ENCODE peak calls at places on chromosomes 4 and X, in nine cellular contexts. T, B, R, W, P, H, V, Q and Z are unnamed samples.

GRCh38 chr4:98685225-98686045 is 27.0 kb upstream of the TSPAN5 start:
- DNase-seq in T (no peak), B (no peak), R (no peak), W (no peak), P (no peak), H (no peak), V (no peak), Q (no peak), Z (no peak)

GRCh38 chr4:5874811-5875465 is 17.9 kb downstream of the CRMP1 start:
- DNase-seq in T (no peak), B (no peak), R (no peak), W (peak), P (no peak), H (no peak), V (peak), Q (no peak), Z (peak)

GRCh38 chrX:115234220-115234557 is 293 bp upstream of the LRCH2 start:
- DNase-seq in T (no peak), B (no peak), R (no peak), W (peak), P (no peak), H (no peak), V (peak), Q (no peak), Z (no peak)

GRCh38 chr4:152965614-152966013 is 29.5 kb downstream of the FHDC1 start:
- DNase-seq in T (no peak), B (no peak), R (no peak), W (no peak), P (no peak), H (no peak), V (no peak), Q (no peak), Z (no peak)

GRCh38 chr4:163693211-163693610 is 198.7 kb downstream of the TMA16 start:
- DNase-seq in T (no peak), B (no peak), R (no peak), W (peak), P (no peak), H (no peak), V (peak), Q (no peak), Z (peak)

GRCh38 chr4:145739840-145740239 is 59.9 kb downstream of the C4orf51 start:
- DNase-seq in T (peak), B (no peak), R (no peak), W (peak), P (peak), H (no peak), V (no peak), Q (no peak), Z (no peak)

GRCh38 chrX:24874604-24875247 is 141.0 kb downstream of the ARX start:
- DNase-seq in T (no peak), B (no peak), R (no peak), W (no peak), P (no peak), H (no peak), V (no peak), Q (no peak), Z (no peak)

GRCh38 chrX:134760671-134761070 is 102.4 kb upstream of the PLAC1 start:
- DNase-seq in T (no peak), B (no peak), R (no peak), W (no peak), P (no peak), H (no peak), V (no peak), Q (no peak), Z (no peak)

GRCh38 chr4:56874166-56874565 is 33.5 kb upstream of the REST start:
- DNase-seq in T (peak), B (no peak), R (no peak), W (no peak), P (no peak), H (no peak), V (no peak), Q (no peak), Z (no peak)

GRCh38 chr4:113170818-113171468 is 121.5 kb downstream of the ANK2 start:
- DNase-seq in T (no peak), B (no peak), R (no peak), W (no peak), P (no peak), H (no peak), V (no peak), Q (no peak), Z (no peak)

GRCh38 chrX:115460565-115460888 is 100.4 kb upstream of the PLS3 start:
- DNase-seq in T (no peak), B (no peak), R (no peak), W (peak), P (no peak), H (no peak), V (peak), Q (no peak), Z (no peak)

GRCh38 chr4:55180980-55181379 is 55.6 kb upstream of the KDR start:
- DNase-seq in T (no peak), B (no peak), R (no peak), W (peak), P (no peak), H (no peak), V (peak), Q (no peak), Z (no peak)

GRCh38 chrX:11059923-11060322 is 51.2 kb upstream of the HCCS start:
- DNase-seq in T (no peak), B (no peak), R (no peak), W (no peak), P (no peak), H (no peak), V (peak), Q (no peak), Z (no peak)

GRCh38 chr4:103904126-103904525 is 184.3 kb upstream of the TACR3 start:
- DNase-seq in T (no peak), B (no peak), R (no peak), W (peak), P (no peak), H (no peak), V (peak), Q (no peak), Z (no peak)

GRCh38 chrX:85611926-85612325 is 232.5 kb upstream of the POF1B start:
- DNase-seq in T (no peak), B (no peak), R (peak), W (peak), P (no peak), H (no peak), V (peak), Q (no peak), Z (no peak)

GRCh38 chr4:174714393-174715211 is 114.4 kb downstream of the GLRA3 start:
- DNase-seq in T (peak), B (peak), R (peak), W (peak), P (peak), H (no peak), V (peak), Q (peak), Z (peak)

GRCh38 chr4:184097240-184097619 is 120.4 kb downstream of the ENPP6 start:
- DNase-seq in T (peak), B (peak), R (no peak), W (no peak), P (no peak), H (peak), V (no peak), Q (peak), Z (no peak)

GRCh38 chr4:87901426-87901825 is 68.7 kb downstream of the MEPE start:
- DNase-seq in T (no peak), B (no peak), R (no peak), W (peak), P (peak), H (no peak), V (peak), Q (no peak), Z (no peak)

GRCh38 chrX:18701621-18702361 is 5.7 kb upstream of the PPEF1 start:
- DNase-seq in T (peak), B (peak), R (no peak), W (peak), P (no peak), H (peak), V (peak), Q (peak), Z (peak)

GRCh38 chrX:140503714-140504351 is 1.0 kb downstream of the SOX3 start:
- DNase-seq in T (no peak), B (no peak), R (no peak), W (peak), P (peak), H (peak), V (peak), Q (peak), Z (no peak)

GRCh38 chrX:4710618-4711433 is 997.4 kb upstream of the PRKX start:
- DNase-seq in T (no peak), B (no peak), R (no peak), W (no peak), P (peak), H (no peak), V (peak), Q (peak), Z (no peak)

GRCh38 chr4:151481813-151482212 is 72.8 kb downstream of the FHIP1A start:
- DNase-seq in T (no peak), B (no peak), R (no peak), W (no peak), P (no peak), H (no peak), V (no peak), Q (no peak), Z (no peak)

GRCh38 chrX:77597090-77597489 is 149.9 kb downstream of the FGF16 start:
- DNase-seq in T (no peak), B (no peak), R (no peak), W (peak), P (no peak), H (no peak), V (peak), Q (no peak), Z (peak)

GRCh38 chrX:110531873-110532272 is 173.2 kb downstream of the RTL9 start:
- DNase-seq in T (no peak), B (no peak), R (no peak), W (no peak), P (no peak), H (no peak), V (peak), Q (no peak), Z (no peak)

GRCh38 chr4:99536848-99537247 is 26.0 kb downstream of the C4orf17 start:
- DNase-seq in T (no peak), B (no peak), R (no peak), W (no peak), P (no peak), H (no peak), V (no peak), Q (no peak), Z (no peak)

GRCh38 chr4:183241322-183241640 is 78.8 kb downstream of the CLDN22 start:
- DNase-seq in T (no peak), B (no peak), R (no peak), W (peak), P (peak), H (no peak), V (peak), Q (no peak), Z (peak)

GRCh38 chrX:9842541-9842940 is 56.3 kb downstream of the SHROOM2 start:
- DNase-seq in T (peak), B (no peak), R (no peak), W (no peak), P (peak), H (no peak), V (no peak), Q (no peak), Z (no peak)

GRCh38 chr4:163167333-163167626 is 590 bp upstream of the NAF1 start:
- DNase-seq in T (no peak), B (peak), R (no peak), W (peak), P (peak), H (no peak), V (peak), Q (no peak), Z (no peak)

GRCh38 chr4:6687947-6688878 is 5.5 kb upstream of the S100P start:
- DNase-seq in T (no peak), B (no peak), R (no peak), W (no peak), P (peak), H (no peak), V (no peak), Q (no peak), Z (no peak)

GRCh38 chr4:21710212-21710843 is 238.2 kb downstream of the KCNIP4 start:
- DNase-seq in T (no peak), B (no peak), R (no peak), W (no peak), P (no peak), H (no peak), V (no peak), Q (no peak), Z (no peak)

GRCh38 chrX:70494441-70494840 is 49.8 kb downstream of the DLG3 start:
- DNase-seq in T (no peak), B (no peak), R (no peak), W (no peak), P (no peak), H (no peak), V (no peak), Q (no peak), Z (no peak)

GRCh38 chrX:35890699-35891098 is 28.8 kb upstream of the CFAP47 start:
- DNase-seq in T (peak), B (no peak), R (no peak), W (peak), P (peak), H (peak), V (peak), Q (peak), Z (peak)

GRCh38 chrX:118724352-118724751 is 3.1 kb upstream of the IL13RA1 start:
- DNase-seq in T (no peak), B (no peak), R (no peak), W (no peak), P (no peak), H (no peak), V (no peak), Q (no peak), Z (no peak)

GRCh38 chr4:144353240-144353639 is 212.7 kb upstream of the GYPA start:
- DNase-seq in T (no peak), B (no peak), R (no peak), W (no peak), P (no peak), H (no peak), V (no peak), Q (no peak), Z (no peak)
- TF ChIP-seq CTCF in T (no peak), B (no peak), R (no peak), W (no peak), P (no peak), H (no peak), V (no peak), Q (no peak), Z (no peak)

GRCh38 chr4:86403575-86403974 is 43.7 kb upstream of the MAPK10 start:
- DNase-seq in T (no peak), B (no peak), R (no peak), W (no peak), P (no peak), H (no peak), V (no peak), Q (no peak), Z (no peak)
- H3K4me3 ChIP-seq in T (no peak), B (no peak), R (no peak), W (no peak), P (no peak), H (no peak), V (no peak), Q (no peak), Z (no peak)

GRCh38 chr4:4857809-4858508 is 1.5 kb upstream of the MSX1 start:
- DNase-seq in T (no peak), B (no peak), R (no peak), W (no peak), P (no peak), H (peak), V (no peak), Q (no peak), Z (no peak)
- TF ChIP-seq CTCF in T (no peak), B (no peak), R (no peak), W (no peak), P (no peak), H (no peak), V (no peak), Q (no peak), Z (no peak)

DNA sequence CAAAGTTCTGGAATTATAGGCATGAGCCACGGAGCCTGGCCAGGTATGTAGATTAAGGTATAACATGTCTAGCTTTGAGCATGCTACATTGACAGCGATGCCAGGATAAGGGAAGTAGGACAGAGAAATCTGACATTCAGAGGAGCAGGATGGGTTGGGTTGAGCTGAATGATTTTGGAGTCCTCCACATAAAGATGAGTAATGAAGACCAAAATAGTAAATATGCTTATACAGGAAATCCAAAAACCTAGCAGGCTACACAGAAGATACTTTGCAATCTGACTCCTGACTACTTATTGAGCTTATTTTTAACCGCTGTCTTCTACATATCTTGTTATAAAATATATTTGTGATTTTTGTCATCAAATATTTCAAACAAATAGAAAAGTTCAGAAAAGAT is 69.7 kb downstream of the PDGFC start:
- DNase-seq in T (no peak), B (no peak), R (no peak), W (peak), P (no peak), H (no peak), V (no peak), Q (no peak), Z (no peak)
- H3K4me3 ChIP-seq in T (no peak), B (no peak), R (no peak), W (no peak), P (no peak), H (no peak), V (no peak), Q (no peak), Z (no peak)

DNA sequence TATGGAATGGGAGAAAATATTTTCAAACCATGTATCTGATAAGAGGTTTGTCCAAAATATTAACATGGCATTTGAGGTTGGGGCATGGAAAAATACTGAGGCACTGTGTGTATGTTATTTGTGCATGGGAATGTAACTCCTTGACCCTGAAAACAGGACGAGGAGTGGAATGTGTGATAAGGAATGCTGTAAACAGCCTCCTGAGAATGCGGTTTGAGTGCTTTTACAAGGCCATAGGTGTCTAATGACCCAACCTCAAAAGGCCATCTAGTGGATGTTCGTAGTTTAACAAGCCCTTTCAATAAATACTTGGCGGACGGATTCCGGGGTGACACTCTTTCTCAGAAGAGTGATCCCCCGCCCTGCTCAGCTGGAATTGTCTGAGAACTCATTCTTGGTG is 162.9 kb upstream of the USP9X start:
- DNase-seq in T (no peak), B (no peak), R (no peak), W (peak), P (peak), H (no peak), V (peak), Q (no peak), Z (peak)
- TF ChIP-seq CTCF in T (no peak), B (no peak), R (peak), W (peak), P (peak), H (no peak), V (peak), Q (no peak), Z (peak)

DNA sequence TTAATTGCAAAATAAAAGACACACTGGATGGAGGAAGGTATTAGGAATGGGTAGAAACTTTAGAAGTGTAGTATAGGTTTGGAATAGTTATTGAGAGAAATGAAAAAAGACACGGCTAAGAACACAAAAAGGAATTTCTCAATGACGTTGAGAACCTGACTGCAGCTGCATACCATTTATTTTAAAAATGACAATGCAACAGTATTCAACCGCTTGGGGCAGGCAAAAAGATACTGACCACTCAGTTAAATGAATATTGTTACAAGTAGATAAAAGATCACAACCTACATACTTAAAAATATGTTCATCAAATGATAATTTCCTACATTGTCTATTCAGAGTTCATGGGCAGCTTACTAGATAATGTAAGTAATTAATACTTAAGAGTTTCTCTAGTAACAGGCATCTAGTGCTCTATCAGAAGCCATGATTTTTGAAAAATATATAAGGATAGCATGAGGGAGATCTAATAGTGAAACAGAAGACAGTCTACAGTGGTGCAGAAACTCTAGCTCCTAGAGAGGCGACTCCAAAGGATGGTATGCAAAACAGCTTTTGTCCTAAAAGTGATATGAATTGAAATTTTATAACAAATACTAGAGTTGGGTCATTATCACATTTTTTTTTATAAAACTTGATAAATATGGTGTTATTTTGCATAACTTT is 216.2 kb upstream of the VEGFC start:
- DNase-seq in T (no peak), B (no peak), R (no peak), W (no peak), P (no peak), H (no peak), V (peak), Q (no peak), Z (no peak)
- H3K4me3 ChIP-seq in T (no peak), B (no peak), R (no peak), W (no peak), P (no peak), H (no peak), V (no peak), Q (no peak), Z (no peak)

DNA sequence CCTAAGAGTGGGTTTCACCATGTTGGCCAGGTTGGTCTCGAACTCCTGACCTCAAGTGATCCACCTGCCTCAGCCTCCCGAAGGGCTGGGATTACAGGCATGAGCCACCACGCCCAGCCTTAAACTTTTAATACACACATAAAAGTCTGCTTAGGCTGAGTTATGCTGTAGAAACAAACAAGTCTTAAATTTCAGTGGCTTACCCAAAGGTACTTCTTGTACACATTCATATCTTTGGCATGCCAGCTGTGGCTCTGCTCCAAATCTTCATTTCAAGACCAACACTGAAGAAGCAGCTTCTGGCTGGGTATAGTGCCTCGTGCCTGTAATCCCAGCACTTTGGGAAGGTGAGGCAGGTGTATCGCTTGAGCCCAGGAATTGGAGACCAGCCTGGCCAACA is 80.3 kb downstream of the PPEF2 start:
- DNase-seq in T (no peak), B (no peak), R (no peak), W (peak), P (no peak), H (no peak), V (peak), Q (no peak), Z (no peak)
- TF ChIP-seq CTCF in T (no peak), B (no peak), R (no peak), W (no peak), P (no peak), H (no peak), V (no peak), Q (no peak), Z (no peak)